ENCODE peak calls at places on chromosomes 2 and 18, in nine cellular contexts. Y is neural progenitor cell, I is AG04450, E is esophagus squamous epithelium, T is stomach, V is mammary epithelial cell, C is ovary, N is upper lobe of right lung, G is PC-3. K is an unnamed sample.

GRCh38 chr18:51865538-51865937 is 474.5 kb upstream of the DCC start:
- DNase-seq in Y (no peak), I (no peak), E (no peak), T (no peak), V (no peak), C (no peak), N (no peak), G (no peak), K (no peak)

GRCh38 chr18:12645751-12646203 is 12.1 kb downstream of the SPIRE1 start:
- DNase-seq in Y (no peak), I (no peak), E (no peak), T (peak; percentile 36), V (peak; percentile 44), C (no peak), N (peak; percentile 72), G (peak; percentile 38), K (peak; percentile 7)

GRCh38 chr2:84939426-84940087 is 31.4 kb upstream of the KCMF1 start:
- DNase-seq in Y (no peak), I (no peak), E (no peak), T (peak; percentile 64), V (peak; percentile 40), C (no peak), N (no peak), G (no peak), K (no peak)

GRCh38 chr2:239751719-239752355 is 273.3 kb downstream of the NDUFA10 start:
- DNase-seq in Y (no peak), I (no peak), E (no peak), T (no peak), V (no peak), C (peak; percentile 54), N (no peak), G (no peak), K (no peak)

GRCh38 chr2:217951521-217952247 is 51.1 kb downstream of the TNS1 start:
- DNase-seq in Y (no peak), I (no peak), E (no peak), T (peak; percentile 25), V (no peak), C (peak; percentile 71), N (peak; percentile 78), G (no peak), K (no peak)

GRCh38 chr2:143801561-143801960 is 672.3 kb downstream of the ARHGAP15 start:
- DNase-seq in Y (no peak), I (no peak), E (no peak), T (no peak), V (no peak), C (no peak), N (no peak), G (no peak), K (no peak)

GRCh38 chr2:141899740-141900139 is 231.1 kb downstream of the LRP1B start:
- DNase-seq in Y (no peak), I (no peak), E (no peak), T (no peak), V (no peak), C (no peak), N (no peak), G (no peak), K (no peak)

GRCh38 chr18:9233771-9234440 is 97.3 kb downstream of the ANKRD12 start:
- DNase-seq in Y (peak; percentile 22), I (no peak), E (no peak), T (no peak), V (no peak), C (no peak), N (no peak), G (no peak), K (no peak)

GRCh38 chr2:3423492-3424170 is 44.1 kb downstream of the TRAPPC12 start:
- DNase-seq in Y (peak; percentile 63), I (no peak), E (no peak), T (peak; percentile 80), V (peak; percentile 35), C (peak; percentile 83), N (peak; percentile 83), G (peak; percentile 75), K (peak; percentile 49)

GRCh38 chr2:11669454-11670291 is at the start of gene NTSR2:
- DNase-seq in Y (peak; percentile 92), I (no peak), E (no peak), T (peak; percentile 62), V (peak; percentile 69), C (peak; percentile 90), N (peak; percentile 79), G (no peak), K (peak; percentile 24)

GRCh38 chr18:10271481-10271880 is 183.0 kb upstream of the APCDD1 start:
- DNase-seq in Y (no peak), I (no peak), E (no peak), T (no peak), V (no peak), C (no peak), N (no peak), G (no peak), K (no peak)

GRCh38 chr2:55929476-55929875 is 5.9 kb upstream of the EFEMP1 start:
- DNase-seq in Y (no peak), I (no peak), E (no peak), T (no peak), V (no peak), C (no peak), N (no peak), G (no peak), K (no peak)

GRCh38 chr2:20576598-20577115 is 74.2 kb downstream of the HS1BP3 start:
- DNase-seq in Y (no peak), I (no peak), E (no peak), T (no peak), V (no peak), C (no peak), N (no peak), G (peak; percentile 17), K (no peak)

GRCh38 chr2:149005471-149006077 is 32.9 kb upstream of the LYPD6B start:
- DNase-seq in Y (no peak), I (no peak), E (no peak), T (no peak), V (no peak), C (no peak), N (no peak), G (no peak), K (no peak)

GRCh38 chr18:63223837-63224236 is 95.7 kb downstream of the BCL2 start:
- DNase-seq in Y (no peak), I (no peak), E (no peak), T (no peak), V (no peak), C (no peak), N (no peak), G (no peak), K (no peak)
- H3K27ac ChIP-seq in Y (no peak overlapping the region), I (no peak overlapping the region), E (no peak overlapping the region), T (no peak overlapping the region), V (no peak overlapping the region), C (no peak overlapping the region), N (no peak overlapping the region), G (no peak overlapping the region), K (no peak overlapping the region)

GRCh38 chr18:76587147-76587885 is 92.3 kb upstream of the ZNF516 start:
- DNase-seq in Y (no peak), I (no peak), E (no peak), T (no peak), V (no peak), C (no peak), N (no peak), G (no peak), K (no peak)

GRCh38 chr18:76589866-76590265 is 94.8 kb upstream of the ZNF516 start:
- DNase-seq in Y (no peak), I (no peak), E (no peak), T (no peak), V (no peak), C (no peak), N (no peak), G (no peak), K (no peak)

GRCh38 chr18:76592096-76592495 is 97.1 kb upstream of the ZNF516 start:
- DNase-seq in Y (no peak), I (no peak), E (no peak), T (no peak), V (no peak), C (no peak), N (no peak), G (no peak), K (no peak)

GRCh38 chr18:76589309-76589708 is 94.3 kb upstream of the ZNF516 start:
- DNase-seq in Y (no peak), I (no peak), E (no peak), T (no peak), V (no peak), C (no peak), N (no peak), G (no peak), K (no peak)

DNA sequence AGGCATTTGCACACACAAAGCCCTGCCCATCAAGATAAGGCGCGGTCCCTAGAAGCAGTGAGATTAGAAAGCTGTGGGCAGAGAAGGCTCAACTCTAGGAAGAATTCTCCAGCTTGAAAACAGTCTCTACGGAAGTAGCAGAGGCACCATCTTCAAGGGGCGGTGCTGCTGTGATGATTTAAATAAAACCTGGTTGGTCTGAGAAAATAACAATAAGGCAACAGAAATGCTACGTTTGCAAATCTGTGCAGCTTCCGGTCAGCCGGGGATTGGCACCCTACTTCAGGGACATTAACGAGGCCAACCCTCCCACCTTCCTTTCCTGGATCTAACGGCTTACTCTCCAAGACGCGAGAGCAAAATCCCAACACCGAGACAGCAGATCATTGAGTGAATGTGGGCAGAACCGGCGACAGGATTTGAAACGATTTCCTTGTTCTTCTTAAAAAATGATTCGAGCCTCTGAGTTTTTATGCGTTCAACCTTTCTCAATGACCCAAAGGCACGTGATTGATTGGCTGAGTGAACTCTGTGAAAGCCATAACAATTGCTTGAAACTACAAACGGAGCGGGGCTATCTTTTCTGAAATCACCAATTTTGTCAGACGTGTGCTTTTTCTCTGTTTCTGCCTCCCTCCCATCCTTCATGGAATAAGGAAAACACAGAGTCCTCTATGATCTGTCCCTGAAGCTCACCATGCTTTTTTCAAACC is 93.7 kb upstream of the ZNF516 start:
- DNase-seq in Y (peak; percentile 27), I (no peak), E (no peak), T (peak; percentile 33), V (no peak), C (no peak), N (no peak), G (no peak), K (no peak)
- TF ChIP-seq CTCF in Y (no peak), I (no peak), E (no peak), T (no peak), V (no peak), C (no peak), N (no peak), G (no peak), K (no peak)

DNA sequence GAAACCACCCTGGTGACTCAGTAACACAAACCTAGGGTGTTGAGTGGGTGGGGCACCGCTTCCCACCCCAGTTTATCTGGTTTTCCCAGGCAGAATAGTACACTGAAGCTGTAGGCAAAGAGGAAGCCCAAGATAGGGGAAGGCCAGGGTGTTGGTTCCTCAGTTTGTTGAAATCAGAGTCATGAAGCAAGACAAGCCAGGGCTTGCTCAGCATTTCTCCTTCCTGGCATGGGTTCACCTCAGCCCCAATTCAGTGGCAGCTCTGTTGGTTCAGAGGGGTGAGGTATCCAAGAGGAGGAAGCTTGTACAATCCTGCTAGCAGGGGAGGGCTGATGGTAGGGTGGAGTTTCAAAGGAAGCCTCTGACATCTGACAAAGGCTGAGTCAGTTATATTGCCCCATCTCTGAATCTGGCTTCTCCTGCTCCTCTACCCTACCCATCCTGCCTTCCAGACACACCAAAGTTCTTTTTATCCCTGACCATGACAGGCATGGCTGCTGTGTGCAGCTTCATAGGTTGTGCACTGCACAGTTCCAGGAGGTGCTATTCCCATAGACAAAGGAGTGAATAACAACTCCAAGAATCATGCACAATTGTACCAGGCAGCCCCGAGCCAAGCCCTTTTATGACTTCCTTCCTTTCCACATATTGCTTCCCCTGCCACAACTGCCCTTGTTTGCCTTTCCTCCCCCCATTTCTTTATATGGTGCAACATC is 24.9 kb upstream of the RAB10 start:
- DNase-seq in Y (no peak), I (peak; percentile 30), E (no peak), T (peak; percentile 73), V (peak; percentile 100), C (no peak), N (peak; percentile 69), G (peak; percentile 95), K (peak; percentile 57)
- H3K27ac ChIP-seq in Y (no peak overlapping the region), I (peak overlapping the region; percentile 47), E (peak overlapping the region; percentile 88), T (peak overlapping the region; percentile 41), V (peak overlapping the region; percentile 91), C (no peak overlapping the region), N (peak overlapping the region; percentile 24), G (peak overlapping the region; percentile 94), K (no peak overlapping the region)

GRCh38 chr2:42794271-42795046 is 2.1 kb upstream of the HAAO start:
- DNase-seq in Y (peak; percentile 68), I (no peak), E (no peak), T (no peak), V (no peak), C (no peak), N (no peak), G (no peak), K (peak; percentile 14)
- TF ChIP-seq CTCF in Y (peak; percentile 53), I (peak; percentile 31), E (no peak), T (no peak), V (no peak), C (no peak), N (peak; percentile 12), G (no peak), K (peak; percentile 63)